ENCODE peak calls at places on chromosomes 13 and 19, in nine cellular contexts. A is kidney epithelial cell, D is GM23338, U is stomach, X is HCT116, C is tibial artery, P is neuronal stem cell, N is IMR-90, W is cardiac muscle cell. V is an unnamed sample.

GRCh38 chr13:34011552-34012085 is 193.7 kb downstream of the RFC3 start:
- DNase-seq in A (no peak), D (no peak), U (no peak), X (no peak), C (no peak), P (no peak), N (no peak), W (peak; percentile 11), V (no peak)

GRCh38 chr19:47485210-47485609 is 1.2 kb upstream of the KPTN start:
- DNase-seq in A (no peak), D (no peak), U (no peak), X (no peak), C (no peak), P (no peak), N (no peak), W (no peak), V (no peak)

GRCh38 chr13:114078501-114079451 is 53.6 kb downstream of the RASA3 start:
- DNase-seq in A (no peak), D (no peak), U (peak; percentile 36), X (no peak), C (peak; percentile 68), P (no peak), N (peak; percentile 84), W (no peak), V (no peak)

GRCh38 chr19:4208385-4209094 is 20.8 kb upstream of the EBI3 start:
- DNase-seq in A (no peak), D (peak; percentile 78), U (no peak), X (peak; percentile 66), C (no peak), P (no peak), N (peak; percentile 43), W (no peak), V (peak; percentile 43)

GRCh38 chr13:35720690-35721554 is 244.4 kb upstream of the MAB21L1 start:
- DNase-seq in A (no peak), D (peak; percentile 84), U (peak; percentile 49), X (peak; percentile 13), C (no peak), P (peak; percentile 74), N (peak; percentile 46), W (peak; percentile 80), V (peak; percentile 24)

GRCh38 chr19:15197275-15198005 is 3.4 kb downstream of the NOTCH3 start:
- DNase-seq in A (no peak), D (no peak), U (no peak), X (no peak), C (peak; percentile 81), P (no peak), N (peak; percentile 18), W (no peak), V (no peak)

GRCh38 chr19:3671680-3672574 is 28.3 kb downstream of the PIP5K1C start:
- DNase-seq in A (no peak), D (no peak), U (no peak), X (no peak), C (no peak), P (no peak), N (peak; percentile 20), W (no peak), V (no peak)

GRCh38 chr13:23794267-23795161 is 94.7 kb downstream of the MIPEP start:
- DNase-seq in A (no peak), D (no peak), U (no peak), X (no peak), C (no peak), P (no peak), N (peak; percentile 85), W (no peak), V (no peak)

GRCh38 chr13:97220151-97220900 is 1.8 kb upstream of the MBNL2 start:
- DNase-seq in A (no peak), D (no peak), U (no peak), X (no peak), C (no peak), P (no peak), N (no peak), W (no peak), V (no peak)

GRCh38 chr19:37505958-37506386 is 767 bp upstream of the ZNF793 start:
- DNase-seq in A (no peak), D (peak; percentile 88), U (no peak), X (no peak), C (no peak), P (no peak), N (no peak), W (no peak), V (no peak)

GRCh38 chr19:27774827-27775226 is 1438.1 kb downstream of the UQCRFS1 start:
- DNase-seq in A (no peak), D (peak; percentile 63), U (no peak), X (no peak), C (no peak), P (no peak), N (no peak), W (no peak), V (peak; percentile 55)

GRCh38 chr19:48338802-48339660 is 13.7 kb downstream of the EMP3 start:
- DNase-seq in A (no peak), D (no peak), U (no peak), X (no peak), C (no peak), P (no peak), N (no peak), W (no peak), V (no peak)

GRCh38 chr13:78978381-78978998 is 319.5 kb upstream of the OBI1 start:
- DNase-seq in A (peak; percentile 18), D (peak; percentile 76), U (peak; percentile 25), X (peak; percentile 48), C (no peak), P (peak; percentile 54), N (peak; percentile 61), W (peak; percentile 74), V (peak; percentile 70)

GRCh38 chr19:13634658-13635057 is 128.4 kb upstream of the CACNA1A start:
- DNase-seq in A (no peak), D (no peak), U (no peak), X (no peak), C (no peak), P (no peak), N (no peak), W (no peak), V (no peak)

GRCh38 chr13:22357132-22357531 is 686.3 kb downstream of the FGF9 start:
- DNase-seq in A (peak; percentile 2), D (no peak), U (no peak), X (no peak), C (no peak), P (no peak), N (no peak), W (peak; percentile 34), V (no peak)

GRCh38 chr13:112457485-112457884 is 81.3 kb downstream of the SPACA7 start:
- DNase-seq in A (no peak), D (no peak), U (no peak), X (no peak), C (no peak), P (no peak), N (no peak), W (no peak), V (no peak)

GRCh38 chr19:1282588-1283206 is 3.0 kb upstream of the EFNA2 start:
- DNase-seq in A (no peak), D (no peak), U (no peak), X (no peak), C (no peak), P (no peak), N (no peak), W (no peak), V (no peak)
- H3K36me3 ChIP-seq in A (no peaks in the 10 kb centered on the region), D (no peaks in the 10 kb centered on the region), U (peaks cover 14% of the 10 kb centered on the region), X (peaks cover 7% of the 10 kb centered on the region), C (peaks cover 20% of the 10 kb centered on the region), P (peaks cover 14% of the 10 kb centered on the region), N (peaks cover 5% of the 10 kb centered on the region), W (peaks cover 3% of the 10 kb centered on the region), V (peaks cover 19% of the 10 kb centered on the region)

GRCh38 chr13:32530841-32531253 is 7.7 kb downstream of the N4BP2L2 start:
- DNase-seq in A (peak; percentile 14), D (peak; percentile 1), U (no peak), X (no peak), C (no peak), P (no peak), N (peak; percentile 83), W (no peak), V (no peak)
- H3K4me3 ChIP-seq in A (no peak overlapping the region), D (no peak overlapping the region), U (no peak overlapping the region), X (no peak overlapping the region), C (no peak overlapping the region), P (no peak overlapping the region), N (no peak overlapping the region), W (no peak overlapping the region), V (no peak overlapping the region)

GRCh38 chr19:57537953-57538547 is 10.9 kb downstream of the ZNF549 start:
- DNase-seq in A (no peak), D (no peak), U (no peak), X (no peak), C (no peak), P (no peak), N (no peak), W (no peak), V (no peak)
- H3K36me3 ChIP-seq in A (peaks cover 6% of the 10 kb centered on the region), D (peaks cover 64% of the 10 kb centered on the region), U (peaks cover 58% of the 10 kb centered on the region), X (no peaks in the 10 kb centered on the region), C (peaks cover 100% of the 10 kb centered on the region), P (peaks cover 99% of the 10 kb centered on the region), N (peaks cover 71% of the 10 kb centered on the region), W (peaks cover 23% of the 10 kb centered on the region), V (peaks cover 27% of the 10 kb centered on the region)

GRCh38 chr19:6709549-6709948 is 10.9 kb downstream of the C3 start:
- DNase-seq in A (no peak), D (no peak), U (no peak), X (no peak), C (no peak), P (no peak), N (no peak), W (no peak), V (no peak)

GRCh38 chr19:6712231-6712630 is 8.2 kb downstream of the C3 start:
- DNase-seq in A (no peak), D (no peak), U (no peak), X (no peak), C (no peak), P (no peak), N (no peak), W (no peak), V (no peak)

GRCh38 chr19:6710273-6711077 is 10.0 kb downstream of the C3 start:
- DNase-seq in A (no peak), D (peak; percentile 72), U (no peak), X (no peak), C (no peak), P (no peak), N (no peak), W (no peak), V (no peak)

GRCh38 chr19:6711605-6712004 is 8.8 kb downstream of the C3 start:
- DNase-seq in A (no peak), D (no peak), U (no peak), X (no peak), C (no peak), P (no peak), N (no peak), W (no peak), V (no peak)

DNA sequence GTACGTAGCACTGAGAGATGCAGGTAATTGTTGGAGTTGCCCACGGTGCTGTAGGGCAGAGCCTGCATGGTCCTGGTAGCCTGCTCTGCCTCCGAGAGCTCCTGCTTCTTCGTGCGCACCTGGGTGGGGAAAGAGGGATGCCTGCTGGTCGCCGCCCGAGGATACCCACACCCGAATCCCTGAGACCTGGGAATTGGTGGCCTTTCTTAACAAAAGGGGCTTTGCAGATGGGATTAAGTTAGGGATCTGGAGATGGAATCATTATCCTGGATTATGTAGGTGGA is 9.4 kb downstream of the C3 start:
- DNase-seq in A (no peak), D (no peak), U (no peak), X (no peak), C (no peak), P (no peak), N (no peak), W (no peak), V (no peak)
- H3K4me3 ChIP-seq in A (no peak overlapping the region), D (peak overlapping the region; percentile 52), U (no peak overlapping the region), X (no peak overlapping the region), C (no peak overlapping the region), P (no peak overlapping the region), N (no peak overlapping the region), W (no peak overlapping the region), V (no peak overlapping the region)

V was measured in HAP-1.